ENCODE peak calls at places on chromosomes 13 and 19, in eight cellular contexts. D is brain microvascular endothelial cell, I is uterus, X is A549, Q is cardiac fibroblast, F is right cardiac atrium, W is pancreas, L is fibroblast of pulmonary artery. A is an unnamed sample.

GRCh38 chr13:49357694-49358093 is 86.2 kb downstream of the CAB39L start:
- DNase-seq in I (no peak), L (peak), D (peak), F (no peak), X (no peak), W (no peak), Q (peak), A (no peak)

GRCh38 chr13:31199527-31199848 is 287 bp upstream of the B3GLCT start:
- DNase-seq in F (no peak), X (no peak), L (no peak), I (no peak), Q (no peak), D (no peak), W (no peak), A (no peak)

GRCh38 chr19:38537071-38537847 is 80.5 kb downstream of the MAP4K1 start:
- DNase-seq in F (no peak), I (no peak), X (no peak), L (no peak), Q (no peak), D (no peak), W (no peak), A (no peak)

GRCh38 chr19:48561412-48561811 is 9.4 kb downstream of the SULT2B1 start:
- DNase-seq in W (no peak), L (no peak), X (no peak), I (no peak), D (no peak), Q (no peak), F (no peak), A (no peak)

GRCh38 chr13:109007946-109008345 is 378.5 kb downstream of the MYO16 start:
- DNase-seq in W (no peak), X (no peak), D (peak), I (no peak), L (no peak), Q (no peak), F (no peak), A (no peak)

GRCh38 chr19:18802354-18802753 is 11.2 kb upstream of the COMP start:
- DNase-seq in Q (no peak), X (no peak), D (no peak), L (no peak), W (no peak), F (no peak), I (no peak), A (no peak)

GRCh38 chr13:71378992-71379905 is 487.8 kb downstream of the DACH1 start:
- DNase-seq in Q (no peak), F (no peak), D (no peak), X (no peak), W (no peak), I (no peak), L (peak), A (no peak)

GRCh38 chr19:30267332-30267731 is 104.9 kb upstream of the ZNF536 start:
- DNase-seq in D (no peak), I (no peak), Q (no peak), W (no peak), L (no peak), X (no peak), F (no peak), A (no peak)

GRCh38 chr19:48907671-48908070 is 7.6 kb downstream of the NUCB1 start:
- DNase-seq in D (no peak), I (no peak), Q (no peak), X (no peak), W (no peak), F (peak), L (no peak), A (no peak)

GRCh38 chr13:91946498-91947070 is 548.2 kb downstream of the GPC5 start:
- DNase-seq in D (no peak), Q (peak), W (no peak), F (no peak), L (peak), I (no peak), X (peak), A (no peak)

DNA sequence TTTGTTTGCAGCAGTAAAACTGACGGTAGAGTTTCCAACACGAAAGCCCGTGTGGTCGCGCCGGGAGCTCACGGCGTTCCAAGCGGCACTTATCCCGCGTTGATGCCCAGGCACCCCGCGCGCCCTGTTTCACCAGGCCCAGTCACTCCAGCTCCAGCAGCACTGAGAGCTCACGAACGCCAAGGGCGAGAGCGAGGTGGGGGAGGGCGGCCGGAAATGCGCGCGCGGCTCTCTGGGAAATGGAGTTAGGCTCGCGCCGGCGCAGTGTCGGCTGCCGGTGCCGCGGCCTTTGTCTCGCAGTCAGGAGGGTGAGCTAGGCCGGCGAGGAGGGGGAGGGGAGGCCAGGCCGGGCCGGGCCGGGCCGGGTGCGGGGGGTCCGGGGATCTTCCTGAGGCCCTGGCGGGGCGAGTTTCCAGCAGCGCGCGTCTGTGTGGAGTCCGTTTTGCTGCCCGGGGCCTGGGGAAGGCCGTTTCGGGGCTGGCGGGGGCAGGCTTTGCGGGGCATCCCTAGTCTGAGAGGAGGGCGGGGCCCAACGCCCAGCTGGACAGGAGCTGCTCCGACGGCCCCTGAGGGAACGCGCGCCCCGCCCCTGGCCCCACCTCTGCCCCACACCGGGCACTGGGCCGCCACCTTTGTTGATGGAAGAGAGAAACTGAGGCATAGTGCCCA is at the start of gene ZNF135:
- DNase-seq in X (no peak), I (peak), F (peak), D (peak), L (peak), Q (peak), W (peak), A (peak)
- H3K4me3 ChIP-seq in X (no peak), I (peak), F (peak), D (peak), L (peak), Q (peak), W (peak), A (peak)

DNA sequence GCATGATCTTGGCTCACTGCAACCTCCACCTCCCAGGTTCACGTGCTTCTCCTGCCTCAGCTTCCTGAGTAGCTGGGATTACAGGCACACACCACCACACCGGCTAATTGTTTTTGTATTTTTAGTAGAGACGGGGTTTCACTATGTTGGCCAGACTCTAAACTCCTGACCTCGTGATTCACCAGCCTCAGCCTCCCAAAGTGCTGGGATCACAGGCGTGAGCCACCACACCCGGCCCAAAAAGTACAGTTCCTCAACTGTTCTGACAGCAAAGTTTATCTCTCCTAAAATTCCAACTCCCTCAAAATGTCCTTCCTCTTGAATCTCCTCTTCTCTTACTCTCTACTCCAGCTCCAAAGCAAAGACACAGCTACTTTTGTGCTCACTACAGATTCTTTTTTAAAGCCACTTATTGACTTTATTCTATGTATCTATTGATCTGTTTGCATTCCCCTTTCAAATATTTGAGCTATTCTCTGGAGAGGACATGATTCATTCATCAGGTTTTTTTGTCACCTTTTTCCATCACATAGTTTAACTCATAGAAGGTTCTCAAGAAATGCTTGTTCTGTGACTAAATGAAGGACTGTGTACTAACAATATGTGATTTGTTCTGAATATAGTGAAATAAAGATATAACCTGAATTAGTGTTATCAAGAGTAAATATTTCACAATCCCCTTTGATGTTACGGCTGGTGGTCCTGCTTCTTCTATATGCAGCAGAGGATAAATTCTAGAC is 142.2 kb downstream of the TBC1D4 start:
- DNase-seq in X (no peak), F (no peak), D (no peak), I (no peak), Q (no peak), W (no peak), L (no peak), A (no peak)
- H3K4me3 ChIP-seq in X (no peak), F (no peak), D (no peak), I (no peak), Q (no peak), W (no peak), L (no peak), A (no peak)

GRCh38 chr19:4692275-4693077 is 22.3 kb upstream of the MYDGF start:
- DNase-seq in F (no peak), W (peak), L (no peak), D (no peak), I (no peak), X (no peak), Q (no peak), A (no peak)

GRCh38 chr19:4693078-4693350 is 22.9 kb upstream of the MYDGF start:
- DNase-seq in W (no peak), L (no peak), D (no peak), I (no peak), Q (no peak), F (peak), X (no peak), A (no peak)

GRCh38 chr19:4695224-4695731 is 25.1 kb upstream of the MYDGF start:
- DNase-seq in I (peak), F (peak), Q (no peak), L (no peak), D (no peak), X (no peak), W (peak), A (no peak)

GRCh38 chr19:4693471-4694121 is 23.5 kb upstream of the MYDGF start:
- DNase-seq in Q (no peak), W (peak), L (no peak), D (no peak), X (no peak), F (no peak), I (no peak), A (no peak)

GRCh38 chr19:4694211-4694987 is 24.3 kb upstream of the MYDGF start:
- DNase-seq in W (no peak), X (peak), I (peak), Q (peak), D (peak), L (peak), F (peak), A (peak)
- H3K4me3 ChIP-seq in W (no peak), X (no peak), I (no peak), Q (no peak), D (no peak), L (no peak), F (no peak), A (no peak)

DNA sequence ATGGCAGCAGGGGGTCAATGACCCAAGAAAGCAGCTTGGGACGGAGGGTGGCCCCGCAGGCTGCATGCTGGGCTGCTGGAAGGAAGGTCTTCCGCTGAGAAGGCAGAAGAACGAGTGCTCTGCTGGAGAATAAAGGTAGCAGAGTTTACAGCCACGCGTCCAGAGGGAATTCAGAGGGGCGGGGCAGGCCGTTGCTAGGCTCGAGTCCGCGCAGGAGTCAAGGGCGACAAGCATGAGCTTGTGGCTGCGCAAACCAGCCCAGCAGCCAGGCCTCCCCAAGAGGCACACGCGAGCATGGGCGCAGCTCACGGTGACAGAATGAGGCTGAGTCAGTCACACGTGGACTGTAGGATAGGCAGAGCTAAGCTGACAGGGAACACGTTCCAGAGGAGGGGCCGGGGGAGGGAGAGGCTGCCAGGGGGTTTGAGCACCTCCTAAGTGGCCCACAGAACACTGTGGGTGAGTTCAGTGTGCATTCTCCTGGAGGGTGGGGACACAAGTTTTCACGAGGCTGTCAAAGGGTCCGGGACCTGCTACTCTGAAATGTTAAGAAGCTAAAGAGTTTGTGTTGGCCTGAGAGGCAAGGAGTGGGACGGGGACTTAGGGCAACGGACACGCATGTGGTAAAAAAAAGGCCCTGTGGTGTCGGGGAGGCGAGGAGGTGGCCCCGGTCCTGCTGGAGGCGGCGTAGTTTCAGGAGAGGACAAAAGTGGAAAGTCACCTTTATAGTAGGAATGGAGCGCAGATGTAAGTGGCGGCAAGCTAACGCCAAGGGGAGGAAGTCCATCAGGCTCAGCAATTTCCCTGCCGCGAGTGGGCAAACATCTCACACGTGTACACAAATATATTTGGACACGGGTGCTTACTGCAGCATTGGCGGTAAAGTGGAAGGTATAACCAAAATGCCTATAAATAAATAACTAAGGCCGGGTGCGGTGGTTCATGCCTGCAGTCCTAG is 17.7 kb downstream of the RFX2 start:
- DNase-seq in W (peak), D (peak), L (peak), Q (peak), F (peak), X (peak), I (peak), A (peak)
- H3K4me3 ChIP-seq in W (no peak), D (peak), L (peak), Q (peak), F (no peak), X (peak), I (peak), A (peak)

DNA sequence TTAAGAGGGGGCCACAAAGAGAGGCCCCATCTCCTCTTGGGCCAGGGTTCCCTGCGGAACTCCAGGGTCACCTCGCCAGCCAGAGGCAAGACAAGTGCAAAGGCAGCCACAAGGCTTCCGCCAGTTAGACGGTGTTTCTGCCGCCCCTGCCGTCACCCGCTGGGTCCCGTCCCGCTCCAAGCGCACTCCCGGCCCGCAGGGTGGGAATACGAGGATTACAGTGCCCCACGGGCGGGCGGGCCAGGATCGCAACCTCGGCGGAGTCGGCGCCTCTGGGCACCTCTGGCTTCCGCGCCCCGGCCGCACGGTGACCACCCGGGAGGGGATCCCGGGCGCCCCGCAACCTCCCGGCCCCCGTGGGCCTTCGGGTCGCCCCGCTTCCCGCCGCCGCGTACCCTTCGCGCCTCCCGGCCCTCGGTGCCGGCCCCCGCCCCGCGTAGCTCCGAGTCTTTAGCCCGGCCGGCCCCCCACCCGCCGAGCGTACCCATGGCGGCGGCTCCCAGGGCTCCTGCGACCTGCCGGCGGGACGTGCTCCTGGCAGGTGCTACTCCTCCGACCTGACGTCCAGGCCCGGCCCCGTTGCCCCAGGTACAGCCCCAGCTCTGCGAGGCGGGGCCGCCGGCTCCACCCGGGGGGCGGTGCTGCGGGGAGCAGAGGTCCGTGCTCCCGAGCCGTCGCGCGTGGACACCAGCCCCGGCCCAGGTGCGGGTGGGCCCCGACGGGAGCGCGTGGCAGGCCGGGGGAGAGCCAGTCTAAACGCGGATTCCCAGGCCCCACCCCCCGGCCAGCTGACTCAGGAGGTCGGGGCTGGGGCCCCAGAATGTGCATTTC is at the start of gene SLC15A1:
- DNase-seq in D (no peak), I (no peak), L (no peak), X (no peak), W (peak), F (peak), Q (no peak), A (no peak)
- H3K4me3 ChIP-seq in D (peak), I (peak), L (peak), X (peak), W (peak), F (peak), Q (peak), A (peak)

GRCh38 chr13:98456423-98456845 is 120.5 kb downstream of the STK24 start:
- DNase-seq in D (no peak), W (no peak), L (no peak), F (peak), X (no peak), I (no peak), Q (no peak), A (no peak)

GRCh38 chr13:98452851-98453250 is 124.1 kb downstream of the STK24 start:
- DNase-seq in X (no peak), D (no peak), L (no peak), F (no peak), I (no peak), Q (no peak), W (no peak), A (no peak)

GRCh38 chr13:98453254-98453843 is 123.6 kb downstream of the STK24 start:
- DNase-seq in L (no peak), F (no peak), Q (no peak), I (no peak), W (no peak), D (no peak), X (no peak), A (no peak)

GRCh38 chr13:98457053-98457452 is 119.9 kb downstream of the STK24 start:
- DNase-seq in X (no peak), W (no peak), D (no peak), L (no peak), Q (no peak), I (no peak), F (no peak), A (peak)

DNA sequence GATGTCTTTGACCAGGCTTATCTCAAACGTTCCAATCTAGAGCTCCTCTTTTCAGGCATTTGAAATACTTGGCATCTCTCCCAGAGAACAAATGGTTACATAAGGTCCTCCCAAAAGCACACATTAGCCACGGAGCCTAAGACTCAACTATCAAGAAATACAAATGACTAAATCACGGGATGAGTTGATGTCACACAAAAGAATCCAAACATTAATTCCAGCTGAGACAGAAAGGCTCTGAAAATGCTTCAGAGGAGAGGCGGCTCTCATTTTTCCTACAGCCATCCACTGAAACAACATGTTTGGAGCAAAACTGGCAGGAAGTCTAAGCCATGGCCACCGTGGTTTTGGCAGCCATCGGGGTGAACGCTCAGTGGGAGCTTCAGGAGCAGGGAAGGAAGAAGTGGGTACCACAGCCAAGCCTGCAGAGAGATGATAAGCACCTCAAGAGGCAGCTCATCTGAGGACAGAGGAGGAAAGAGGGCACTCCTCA is 122.5 kb downstream of the STK24 start:
- DNase-seq in D (peak), I (no peak), X (no peak), L (peak), F (no peak), W (no peak), Q (peak), A (no peak)
- H3K4me3 ChIP-seq in D (no peak), I (no peak), X (no peak), L (no peak), F (no peak), W (no peak), Q (no peak), A (no peak)

DNA sequence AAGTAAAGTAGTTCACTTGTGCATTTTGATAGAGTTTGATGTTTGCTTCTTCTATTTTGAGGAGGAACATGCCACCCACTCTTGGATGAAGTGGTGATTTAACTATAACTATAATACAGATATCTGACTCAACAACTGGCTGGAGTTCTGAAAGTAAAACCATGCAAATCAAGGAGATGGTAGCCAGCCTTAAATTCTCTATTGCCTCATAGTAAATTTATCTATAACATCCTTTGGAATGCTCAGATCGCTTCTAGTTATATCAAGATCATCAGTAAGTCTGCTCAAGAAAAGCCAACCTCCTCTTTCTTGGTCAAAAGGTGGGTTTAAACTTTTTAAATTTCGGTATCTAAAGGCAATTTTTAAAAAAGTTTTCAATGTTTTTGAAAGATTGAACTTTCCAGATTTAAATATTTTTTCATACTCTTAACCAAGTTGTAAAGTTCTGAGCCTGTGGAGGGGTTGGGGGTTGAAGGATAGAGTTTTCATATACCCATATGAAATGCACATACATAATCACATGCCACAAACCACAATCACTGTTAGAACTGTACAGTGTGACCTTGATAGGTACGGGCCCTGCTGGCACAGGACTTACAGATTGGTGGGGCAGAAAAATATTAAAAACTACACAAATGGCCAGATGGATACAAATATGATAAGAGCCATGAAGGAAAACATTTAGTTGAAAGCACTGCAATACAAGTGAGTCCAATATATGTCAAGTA is 90.4 kb upstream of the RFC3 start:
- DNase-seq in L (no peak), I (no peak), X (no peak), W (no peak), F (no peak), Q (no peak), D (no peak), A (no peak)
- H3K4me3 ChIP-seq in L (no peak), I (no peak), X (no peak), W (no peak), F (no peak), Q (no peak), D (no peak), A (no peak)

GRCh38 chr19:20078696-20079095 is 896 bp downstream of the ZNF90 start:
- DNase-seq in X (no peak), F (peak), W (no peak), D (peak), L (peak), I (peak), Q (peak), A (peak)

GRCh38 chr19:20079487-20079886 is 1.7 kb downstream of the ZNF90 start:
- DNase-seq in D (no peak), X (no peak), L (peak), I (no peak), Q (no peak), F (peak), W (no peak), A (no peak)

GRCh38 chr19:20072936-20073335 is 4.9 kb upstream of the ZNF90 start:
- DNase-seq in F (no peak), X (no peak), L (no peak), Q (no peak), I (no peak), D (no peak), W (no peak), A (no peak)

GRCh38 chr19:20077791-20078463 is at the start of gene ZNF90:
- DNase-seq in F (peak), I (peak), Q (peak), W (peak), X (no peak), L (peak), D (peak), A (peak)
- H3K4me3 ChIP-seq in F (peak), I (peak), Q (peak), W (peak), X (no peak), L (peak), D (peak), A (peak)